ENCODE peak calls at places on chromosome 13, in four cellular contexts. V is cardiac fibroblast, H is omental fat pad, O is fibroblast of lung. C is an unnamed sample.

GRCh38 chr13:51033431-51034185 is 77.5 kb downstream of the C13orf42 start:
- DNase-seq in V (no peak), H (no peak), O (no peak), C (no peak)

GRCh38 chr13:111494641-111495040 is 174.2 kb downstream of the TEX29 start:
- DNase-seq in H (no peak), V (no peak), O (no peak), C (no peak)

GRCh38 chr13:73341748-73342147 is 282.9 kb downstream of the KLF5 start:
- DNase-seq in O (no peak), V (peak), H (no peak), C (peak)

GRCh38 chr13:110216006-110216402 is 91.0 kb downstream of the COL4A1 start:
- DNase-seq in O (no peak), V (no peak), H (no peak), C (no peak)

GRCh38 chr13:71316964-71317363 is 550.0 kb downstream of the DACH1 start:
- DNase-seq in H (no peak), O (no peak), V (no peak), C (no peak)

GRCh38 chr13:50697746-50698526 is 145.6 kb downstream of the DLEU7 start:
- DNase-seq in V (no peak), H (no peak), O (no peak), C (no peak)

GRCh38 chr13:51284339-51284738 is 55.2 kb upstream of the SERPINE3 start:
- DNase-seq in H (no peak), O (no peak), V (no peak), C (no peak)

GRCh38 chr13:105019073-105019472 is 1516.4 kb downstream of the EFNB2 start:
- DNase-seq in O (no peak), V (no peak), H (no peak), C (no peak)

GRCh38 chr13:80342541-80343371 is 1.8 kb upstream of the SPRY2 start:
- DNase-seq in O (peak), H (peak), V (peak), C (peak)

GRCh38 chr13:19181621-19182485 is at the start of gene TUBA3C:
- DNase-seq in V (no peak), O (no peak), H (no peak), C (no peak)

GRCh38 chr13:39159393-39159792 is 121.1 kb downstream of the NHLRC3 start:
- DNase-seq in V (no peak), O (no peak), H (no peak), C (no peak)

GRCh38 chr13:65532231-65532630 is 1697.9 kb downstream of the PCDH9 start:
- DNase-seq in O (no peak), V (no peak), H (no peak), C (no peak)

GRCh38 chr13:32409561-32410440 is 18.1 kb downstream of the N4BP2L1 start:
- DNase-seq in O (peak), H (no peak), V (peak), C (peak)

GRCh38 chr13:76677047-76677446 is 209.2 kb downstream of the KCTD12 start:
- DNase-seq in H (no peak), O (peak), V (peak), C (no peak)

GRCh38 chr13:100347941-100348340 is 240.6 kb downstream of the GGACT start:
- DNase-seq in O (peak), H (no peak), V (peak), C (no peak)

GRCh38 chr13:74620711-74621110 is 486.5 kb upstream of the KLF12 start:
- DNase-seq in O (no peak), V (no peak), H (no peak), C (no peak)

GRCh38 chr13:51728972-51729371 is 75.0 kb downstream of the DHRS12 start:
- DNase-seq in V (peak), H (no peak), O (peak), C (peak)

GRCh38 chr13:94660695-94661324 is 51.5 kb downstream of the SOX21 start:
- DNase-seq in H (no peak), V (peak), O (peak), C (peak)
- TF ChIP-seq CTCF in H (no peak), V (peak), O (peak), C (peak)

GRCh38 chr13:98349731-98350305 is 172.7 kb upstream of the RNF113B start:
- DNase-seq in H (no peak), O (no peak), V (no peak), C (no peak)
- TF ChIP-seq CTCF in H (no peak), O (no peak), V (no peak), C (no peak)

GRCh38 chr13:102657630-102658029 is 37.2 kb downstream of the METTL21C start:
- DNase-seq in O (no peak), V (no peak), H (no peak), C (no peak)
- TF ChIP-seq CTCF in O (no peak), V (peak), H (no peak), C (peak)

GRCh38 chr13:36192166-36192565 is 22.2 kb downstream of the SOHLH2 start:
- DNase-seq in V (peak), O (no peak), H (no peak), C (no peak)
- TF ChIP-seq CTCF in V (no peak), O (no peak), H (no peak), C (no peak)

GRCh38 chr13:94123543-94123942 is 355.9 kb downstream of the DCT start:
- DNase-seq in H (no peak), V (no peak), O (no peak), C (no peak)

GRCh38 chr13:94122300-94122699 is 357.2 kb downstream of the DCT start:
- DNase-seq in V (no peak), O (no peak), H (no peak), C (no peak)

GRCh38 chr13:94119360-94119936 is 360.0 kb downstream of the DCT start:
- DNase-seq in V (no peak), O (no peak), H (no peak), C (no peak)

GRCh38 chr13:94121686-94122085 is 357.8 kb downstream of the DCT start:
- DNase-seq in O (peak), V (peak), H (no peak), C (peak)

DNA sequence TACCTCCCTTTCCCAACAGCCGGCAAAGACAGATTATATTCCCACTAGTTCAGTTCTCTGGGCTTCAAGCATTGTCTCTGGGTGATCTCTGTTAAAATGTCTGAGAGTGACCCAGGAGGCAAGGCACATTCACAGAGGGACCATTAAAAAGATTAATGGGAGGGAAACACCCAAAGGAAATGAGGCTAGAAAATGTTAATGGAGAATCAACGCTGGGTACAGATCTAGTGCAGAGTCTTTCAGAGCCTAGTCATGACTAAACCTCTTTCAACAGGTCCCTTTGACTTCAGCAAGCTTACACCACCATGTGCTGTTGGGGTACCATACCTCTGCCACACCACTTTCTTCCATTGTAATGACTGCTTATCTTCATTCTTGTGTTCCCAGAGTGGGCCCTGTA is 358.6 kb downstream of the DCT start:
- DNase-seq in O (no peak), V (no peak), H (no peak), C (no peak)
- TF ChIP-seq CTCF in O (no peak), V (no peak), H (no peak), C (no peak)

GRCh38 chr13:96075953-96076543 is 13.9 kb upstream of the HS6ST3 start:
- DNase-seq in O (peak), V (peak), H (no peak), C (peak)

GRCh38 chr13:96068729-96069128 is 15.5 kb upstream of the UGGT2 start:
- DNase-seq in H (no peak), V (no peak), O (no peak), C (no peak)

DNA sequence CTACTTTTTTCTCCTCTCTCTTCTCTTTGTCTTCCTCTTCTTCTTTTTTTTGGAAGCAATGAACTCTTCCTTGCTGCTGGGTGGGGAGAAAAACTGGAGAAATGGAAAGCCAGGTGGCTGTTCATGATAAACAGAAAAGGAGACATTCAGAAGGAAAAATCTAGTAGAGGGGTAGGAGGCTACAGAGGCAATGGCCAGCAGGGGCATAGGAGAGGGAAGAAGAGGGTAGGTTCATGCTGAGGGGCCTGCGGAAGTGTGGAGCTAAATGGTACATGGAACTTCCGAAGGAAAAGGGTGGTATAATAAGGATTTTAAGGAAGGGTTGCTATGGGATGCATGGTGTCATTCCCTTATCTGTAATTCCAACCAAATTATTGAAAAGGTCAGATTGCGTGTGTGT is 17.5 kb upstream of the HS6ST3 start:
- DNase-seq in H (no peak), O (no peak), V (no peak), C (no peak)
- TF ChIP-seq CTCF in H (no peak), O (no peak), V (no peak), C (no peak)

DNA sequence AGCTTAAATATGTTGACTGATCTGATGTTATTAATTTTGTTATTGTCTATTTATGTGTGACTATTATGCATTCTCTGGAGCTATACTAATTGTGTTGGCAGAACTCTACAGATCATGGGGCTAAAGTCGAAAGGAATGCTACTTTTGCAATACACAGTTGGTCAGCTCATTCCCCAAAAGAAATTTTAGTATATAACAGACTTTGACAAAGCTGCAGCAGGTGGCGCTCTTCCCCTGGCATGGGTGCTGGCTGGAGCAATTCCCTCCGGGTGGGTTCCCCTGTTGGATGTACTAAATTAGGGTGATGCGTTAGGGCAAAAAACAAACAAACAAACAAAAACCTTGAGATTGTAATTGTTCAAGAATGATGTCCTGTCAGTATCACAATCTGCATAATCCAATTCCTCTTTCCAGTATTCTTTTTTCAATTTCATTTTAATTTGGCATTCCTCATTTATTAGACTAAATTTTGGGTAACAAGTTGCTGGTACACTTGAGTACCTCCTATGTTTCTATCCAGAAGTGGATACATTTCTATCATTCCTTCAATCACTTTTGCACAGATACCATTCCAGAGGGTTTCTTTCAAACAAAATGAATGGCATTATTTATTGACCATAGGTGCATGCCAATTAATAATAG is 322.8 kb upstream of the EDNRB start:
- DNase-seq in O (peak), V (peak), H (no peak), C (peak)
- TF ChIP-seq CTCF in O (peak), V (peak), H (no peak), C (peak)

GRCh38 chr13:78319101-78319627 is 284.2 kb downstream of the POU4F1 start:
- DNase-seq in V (no peak), H (no peak), O (no peak), C (no peak)

DNA sequence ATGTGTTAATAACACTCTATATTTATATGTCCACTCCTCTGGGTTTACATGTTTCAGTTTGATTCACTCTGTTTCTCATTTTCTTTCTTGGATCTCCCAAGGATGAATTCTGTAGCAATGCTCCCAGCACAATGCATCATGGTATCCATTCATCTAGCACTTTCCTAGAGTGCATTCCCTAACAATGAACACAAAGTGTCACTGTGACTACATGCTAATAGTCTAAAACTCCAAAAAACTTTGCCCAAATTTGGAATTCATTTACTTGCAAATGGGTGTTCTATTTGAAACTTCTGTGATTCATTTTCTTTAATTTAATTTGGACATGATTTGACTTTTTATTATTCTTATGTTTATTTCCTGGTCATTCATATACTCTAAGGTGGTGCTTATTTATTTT is 286.3 kb downstream of the POU4F1 start:
- DNase-seq in V (peak), O (peak), H (no peak), C (no peak)
- TF ChIP-seq CTCF in V (peak), O (peak), H (no peak), C (no peak)

GRCh38 chr13:113861433-113862030 is 2.3 kb downstream of the GAS6 start:
- DNase-seq in H (no peak), V (no peak), O (no peak), C (peak)

GRCh38 chr13:113862191-113862765 is 1.6 kb downstream of the GAS6 start:
- DNase-seq in O (peak), V (no peak), H (peak), C (peak)

GRCh38 chr13:113862766-113863510 is 938 bp downstream of the GAS6 start:
- DNase-seq in H (peak), O (no peak), V (peak), C (no peak)

GRCh38 chr13:113864303-113864890 is 521 bp upstream of the GAS6 start:
- DNase-seq in H (no peak), O (no peak), V (peak), C (peak)

GRCh38 chr13:113863511-113864302 is at the start of gene GAS6:
- DNase-seq in V (peak), H (peak), O (peak), C (peak)
- TF ChIP-seq CTCF in V (no peak), H (no peak), O (no peak), C (peak)

GRCh38 chr13:28049880-28050871 is 50.2 kb downstream of the FLT3 start:
- DNase-seq in O (no peak), V (no peak), H (no peak), C (no peak)

GRCh38 chr13:28046981-28047380 is 53.4 kb downstream of the FLT3 start:
- DNase-seq in O (no peak), V (no peak), H (no peak), C (peak)

GRCh38 chr13:28049215-28049614 is 51.2 kb downstream of the FLT3 start:
- DNase-seq in H (no peak), V (no peak), O (no peak), C (no peak)

GRCh38 chr13:28047784-28048388 is 52.5 kb downstream of the FLT3 start:
- DNase-seq in H (no peak), V (no peak), O (no peak), C (peak)

GRCh38 chr13:28048768-28049167 is 51.6 kb downstream of the FLT3 start:
- DNase-seq in V (no peak), O (no peak), H (no peak), C (no peak)
- TF ChIP-seq CTCF in V (no peak), O (no peak), H (no peak), C (no peak)